ENCODE peak calls at places on chromosomes 16 and 17, in nine cellular contexts. One of them, this sample, is unnamed.

GRCh38 chr16:22346463-22346862 is 28.0 kb downstream of the CDR2 start:
- DNase-seq in globus pallidus: no peak
- DNase-seq in DMS53: no peak
- DNase-seq in WTC11: no peak
- DNase-seq in substantia nigra: no peak
- DNase-seq in prostate gland: no peak
- DNase-seq in amniotic stem cell: no peak
- DNase-seq in Caco-2: no peak
- DNase-seq in hepatocyte: no peak
- DNase-seq in this sample: no peak

GRCh38 chr16:414395-415169 is 10.9 kb upstream of the RAB11FIP3 start:
- DNase-seq in globus pallidus: no peak
- DNase-seq in DMS53: no peak
- DNase-seq in WTC11: no peak
- DNase-seq in substantia nigra: no peak
- DNase-seq in prostate gland: no peak
- DNase-seq in amniotic stem cell: no peak
- DNase-seq in Caco-2: no peak
- DNase-seq in hepatocyte: no peak
- DNase-seq in this sample: no peak

GRCh38 chr16:84224554-84224953 is 15.3 kb downstream of the KCNG4 start:
- DNase-seq in globus pallidus: no peak
- DNase-seq in DMS53: no peak
- DNase-seq in WTC11: no peak
- DNase-seq in substantia nigra: no peak
- DNase-seq in prostate gland: no peak
- DNase-seq in amniotic stem cell: no peak
- DNase-seq in Caco-2: no peak
- DNase-seq in hepatocyte: no peak
- DNase-seq in this sample: no peak

GRCh38 chr16:85675528-85675927 is 13.2 kb downstream of the GINS2 start:
- DNase-seq in globus pallidus: no peak
- DNase-seq in DMS53: no peak
- DNase-seq in WTC11: no peak
- DNase-seq in substantia nigra: no peak
- DNase-seq in prostate gland: no peak
- DNase-seq in amniotic stem cell: no peak
- DNase-seq in Caco-2: no peak
- DNase-seq in hepatocyte: no peak
- DNase-seq in this sample: no peak

GRCh38 chr17:69457603-69458002 is 43.1 kb downstream of the MAP2K6 start:
- DNase-seq in globus pallidus: no peak
- DNase-seq in DMS53: no peak
- DNase-seq in WTC11: no peak
- DNase-seq in substantia nigra: no peak
- DNase-seq in prostate gland: no peak
- DNase-seq in amniotic stem cell: no peak
- DNase-seq in Caco-2: no peak
- DNase-seq in hepatocyte: no peak
- DNase-seq in this sample: no peak

GRCh38 chr17:28230011-28230410 is 89.0 kb upstream of the TMEM97 start:
- DNase-seq in globus pallidus: no peak
- DNase-seq in DMS53: no peak
- DNase-seq in WTC11: no peak
- DNase-seq in substantia nigra: no peak
- DNase-seq in prostate gland: no peak
- DNase-seq in amniotic stem cell: no peak
- DNase-seq in Caco-2: no peak
- DNase-seq in hepatocyte: no peak
- DNase-seq in this sample: peak; percentile 42

GRCh38 chr17:57068222-57068658 is 16.8 kb upstream of the AKAP1 start:
- DNase-seq in globus pallidus: no peak
- DNase-seq in DMS53: peak; percentile 19
- DNase-seq in WTC11: peak; percentile 38
- DNase-seq in substantia nigra: no peak
- DNase-seq in prostate gland: no peak
- DNase-seq in amniotic stem cell: no peak
- DNase-seq in Caco-2: no peak
- DNase-seq in hepatocyte: peak; percentile 45
- DNase-seq in this sample: no peak

GRCh38 chr16:11780988-11781680 is 15.9 kb downstream of the ZC3H7A start:
- DNase-seq in globus pallidus: no peak
- DNase-seq in DMS53: no peak
- DNase-seq in WTC11: no peak
- DNase-seq in substantia nigra: no peak
- DNase-seq in prostate gland: no peak
- DNase-seq in amniotic stem cell: no peak
- DNase-seq in Caco-2: no peak
- DNase-seq in hepatocyte: no peak
- DNase-seq in this sample: no peak

GRCh38 chr17:47967607-47968252 is 3.2 kb upstream of the CDK5RAP3 start:
- DNase-seq in globus pallidus: no peak
- DNase-seq in DMS53: no peak
- DNase-seq in WTC11: no peak
- DNase-seq in substantia nigra: no peak
- DNase-seq in prostate gland: no peak
- DNase-seq in amniotic stem cell: peak; percentile 66
- DNase-seq in Caco-2: peak; percentile 71
- DNase-seq in hepatocyte: peak; percentile 54
- DNase-seq in this sample: no peak

GRCh38 chr17:79220715-79221291 is 146.2 kb downstream of the ENGASE start:
- DNase-seq in globus pallidus: no peak
- DNase-seq in DMS53: no peak
- DNase-seq in WTC11: peak; percentile 62
- DNase-seq in substantia nigra: no peak
- DNase-seq in prostate gland: no peak
- DNase-seq in amniotic stem cell: no peak
- DNase-seq in Caco-2: no peak
- DNase-seq in hepatocyte: no peak
- DNase-seq in this sample: no peak

GRCh38 chr16:85082553-85083050 is 29.7 kb downstream of the CIBAR2 start:
- DNase-seq in globus pallidus: no peak
- DNase-seq in DMS53: peak; percentile 46
- DNase-seq in WTC11: peak; percentile 46
- DNase-seq in substantia nigra: no peak
- DNase-seq in prostate gland: no peak
- DNase-seq in amniotic stem cell: no peak
- DNase-seq in Caco-2: no peak
- DNase-seq in hepatocyte: no peak
- DNase-seq in this sample: no peak

GRCh38 chr16:87740441-87740840 is 25.3 kb downstream of the KLHDC4 start:
- DNase-seq in globus pallidus: no peak
- DNase-seq in DMS53: no peak
- DNase-seq in WTC11: no peak
- DNase-seq in substantia nigra: no peak
- DNase-seq in prostate gland: no peak
- DNase-seq in amniotic stem cell: no peak
- DNase-seq in Caco-2: no peak
- DNase-seq in hepatocyte: no peak
- DNase-seq in this sample: no peak

GRCh38 chr17:3794890-3795757 is 5.9 kb downstream of the ITGAE start:
- DNase-seq in globus pallidus: no peak
- DNase-seq in DMS53: no peak
- DNase-seq in WTC11: no peak
- DNase-seq in substantia nigra: no peak
- DNase-seq in prostate gland: no peak
- DNase-seq in amniotic stem cell: no peak
- DNase-seq in Caco-2: no peak
- DNase-seq in hepatocyte: peak; percentile 52
- DNase-seq in this sample: no peak

GRCh38 chr17:77197115-77197514 is 56.3 kb downstream of the SEC14L1 start:
- DNase-seq in globus pallidus: no peak
- DNase-seq in DMS53: no peak
- DNase-seq in WTC11: no peak
- DNase-seq in substantia nigra: no peak
- DNase-seq in prostate gland: no peak
- DNase-seq in amniotic stem cell: no peak
- DNase-seq in Caco-2: no peak
- DNase-seq in hepatocyte: no peak
- DNase-seq in this sample: no peak

GRCh38 chr16:35747658-35748455 is 2288.4 kb downstream of the TP53TG3F start:
- DNase-seq in globus pallidus: no peak
- DNase-seq in DMS53: no peak
- DNase-seq in WTC11: no peak
- DNase-seq in substantia nigra: no peak
- DNase-seq in prostate gland: no peak
- DNase-seq in amniotic stem cell: no peak
- DNase-seq in Caco-2: no peak
- DNase-seq in hepatocyte: no peak
- DNase-seq in this sample: peak; percentile 7

This sample was measured in mucosa of gallbladder.